ENCODE peak calls at places on chromosomes 7 and 10, in six cellular contexts. One of them, this sample, is unnamed.

GRCh38 chr7:46886669-46887374 is 695.1 kb downstream of the TNS3 start:
- DNase-seq in neuronal stem cell: no peak
- DNase-seq in activated T-cell treated with anti-CD3 and anti-CD28 coated beads, Interleukin-2, amount 50 U/mL, for 72 hours: no peak
- DNase-seq in iPS DF 19.7: no peak
- DNase-seq in fibroblast of lung: no peak
- DNase-seq in stimulated activated CD8-positive, alpha-beta memory T cell treated with anti-CD3 and anti-CD28 coated beads, Interleukin-4, amount 100 ng/mL, for 1 hour: no peak
- DNase-seq in this sample: no peak

GRCh38 chr10:70540089-70540788 is 61.7 kb downstream of the PALD1 start:
- DNase-seq in neuronal stem cell: no peak
- DNase-seq in activated T-cell treated with anti-CD3 and anti-CD28 coated beads, Interleukin-2, amount 50 U/mL, for 72 hours: peak
- DNase-seq in iPS DF 19.7: no peak
- DNase-seq in fibroblast of lung: no peak
- DNase-seq in stimulated activated CD8-positive, alpha-beta memory T cell treated with anti-CD3 and anti-CD28 coated beads, Interleukin-4, amount 100 ng/mL, for 1 hour: no peak
- DNase-seq in this sample: peak

GRCh38 chr10:21517983-21518628 is 7.4 kb downstream of the SKIDA1 start:
- DNase-seq in neuronal stem cell: no peak
- DNase-seq in activated T-cell treated with anti-CD3 and anti-CD28 coated beads, Interleukin-2, amount 50 U/mL, for 72 hours: no peak
- DNase-seq in iPS DF 19.7: no peak
- DNase-seq in fibroblast of lung: peak
- DNase-seq in stimulated activated CD8-positive, alpha-beta memory T cell treated with anti-CD3 and anti-CD28 coated beads, Interleukin-4, amount 100 ng/mL, for 1 hour: no peak
- DNase-seq in this sample: peak

GRCh38 chr10:121536271-121536918 is 61.8 kb downstream of the FGFR2 start:
- DNase-seq in neuronal stem cell: no peak
- DNase-seq in activated T-cell treated with anti-CD3 and anti-CD28 coated beads, Interleukin-2, amount 50 U/mL, for 72 hours: no peak
- DNase-seq in iPS DF 19.7: no peak
- DNase-seq in fibroblast of lung: no peak
- DNase-seq in stimulated activated CD8-positive, alpha-beta memory T cell treated with anti-CD3 and anti-CD28 coated beads, Interleukin-4, amount 100 ng/mL, for 1 hour: no peak
- DNase-seq in this sample: no peak

GRCh38 chr10:33187427-33187999 is 147.0 kb downstream of the NRP1 start:
- DNase-seq in neuronal stem cell: no peak
- DNase-seq in activated T-cell treated with anti-CD3 and anti-CD28 coated beads, Interleukin-2, amount 50 U/mL, for 72 hours: no peak
- DNase-seq in iPS DF 19.7: peak
- DNase-seq in fibroblast of lung: no peak
- DNase-seq in stimulated activated CD8-positive, alpha-beta memory T cell treated with anti-CD3 and anti-CD28 coated beads, Interleukin-4, amount 100 ng/mL, for 1 hour: no peak
- DNase-seq in this sample: no peak

GRCh38 chr10:117461766-117462423 is 80.7 kb upstream of the EMX2 start:
- DNase-seq in neuronal stem cell: no peak
- DNase-seq in activated T-cell treated with anti-CD3 and anti-CD28 coated beads, Interleukin-2, amount 50 U/mL, for 72 hours: no peak
- DNase-seq in iPS DF 19.7: no peak
- DNase-seq in fibroblast of lung: no peak
- DNase-seq in stimulated activated CD8-positive, alpha-beta memory T cell treated with anti-CD3 and anti-CD28 coated beads, Interleukin-4, amount 100 ng/mL, for 1 hour: no peak
- DNase-seq in this sample: peak

GRCh38 chr7:36299882-36300341 is 89.8 kb upstream of the ANLN start:
- DNase-seq in neuronal stem cell: no peak
- DNase-seq in activated T-cell treated with anti-CD3 and anti-CD28 coated beads, Interleukin-2, amount 50 U/mL, for 72 hours: no peak
- DNase-seq in iPS DF 19.7: no peak
- DNase-seq in fibroblast of lung: no peak
- DNase-seq in stimulated activated CD8-positive, alpha-beta memory T cell treated with anti-CD3 and anti-CD28 coated beads, Interleukin-4, amount 100 ng/mL, for 1 hour: no peak
- DNase-seq in this sample: no peak

GRCh38 chr10:51937313-51937712 is 237.9 kb upstream of the CSTF2T start:
- DNase-seq in neuronal stem cell: no peak
- DNase-seq in activated T-cell treated with anti-CD3 and anti-CD28 coated beads, Interleukin-2, amount 50 U/mL, for 72 hours: no peak
- DNase-seq in iPS DF 19.7: no peak
- DNase-seq in fibroblast of lung: peak
- DNase-seq in stimulated activated CD8-positive, alpha-beta memory T cell treated with anti-CD3 and anti-CD28 coated beads, Interleukin-4, amount 100 ng/mL, for 1 hour: no peak
- DNase-seq in this sample: no peak

GRCh38 chr7:38453187-38453586 is 178.0 kb downstream of the AMPH start:
- DNase-seq in neuronal stem cell: no peak
- DNase-seq in activated T-cell treated with anti-CD3 and anti-CD28 coated beads, Interleukin-2, amount 50 U/mL, for 72 hours: no peak
- DNase-seq in iPS DF 19.7: no peak
- DNase-seq in fibroblast of lung: no peak
- DNase-seq in stimulated activated CD8-positive, alpha-beta memory T cell treated with anti-CD3 and anti-CD28 coated beads, Interleukin-4, amount 100 ng/mL, for 1 hour: no peak
- DNase-seq in this sample: no peak

GRCh38 chr10:60312818-60313588 is 76.7 kb downstream of the ANK3 start:
- DNase-seq in neuronal stem cell: no peak
- DNase-seq in activated T-cell treated with anti-CD3 and anti-CD28 coated beads, Interleukin-2, amount 50 U/mL, for 72 hours: no peak
- DNase-seq in iPS DF 19.7: no peak
- DNase-seq in fibroblast of lung: peak
- DNase-seq in stimulated activated CD8-positive, alpha-beta memory T cell treated with anti-CD3 and anti-CD28 coated beads, Interleukin-4, amount 100 ng/mL, for 1 hour: no peak
- DNase-seq in this sample: peak

GRCh38 chr10:13528138-13528874 is 508 bp downstream of the BEND7 start:
- DNase-seq in neuronal stem cell: no peak
- DNase-seq in activated T-cell treated with anti-CD3 and anti-CD28 coated beads, Interleukin-2, amount 50 U/mL, for 72 hours: peak
- DNase-seq in iPS DF 19.7: no peak
- DNase-seq in fibroblast of lung: no peak
- DNase-seq in stimulated activated CD8-positive, alpha-beta memory T cell treated with anti-CD3 and anti-CD28 coated beads, Interleukin-4, amount 100 ng/mL, for 1 hour: no peak
- DNase-seq in this sample: peak

GRCh38 chr7:25009271-25009670 is 29.3 kb upstream of the OSBPL3 start:
- DNase-seq in neuronal stem cell: no peak
- DNase-seq in activated T-cell treated with anti-CD3 and anti-CD28 coated beads, Interleukin-2, amount 50 U/mL, for 72 hours: no peak
- DNase-seq in iPS DF 19.7: no peak
- DNase-seq in fibroblast of lung: peak
- DNase-seq in stimulated activated CD8-positive, alpha-beta memory T cell treated with anti-CD3 and anti-CD28 coated beads, Interleukin-4, amount 100 ng/mL, for 1 hour: no peak
- DNase-seq in this sample: peak

GRCh38 chr10:99975942-99976809 is 33.6 kb downstream of the DNMBP start:
- DNase-seq in neuronal stem cell: no peak
- DNase-seq in activated T-cell treated with anti-CD3 and anti-CD28 coated beads, Interleukin-2, amount 50 U/mL, for 72 hours: no peak
- DNase-seq in iPS DF 19.7: no peak
- DNase-seq in fibroblast of lung: peak
- DNase-seq in stimulated activated CD8-positive, alpha-beta memory T cell treated with anti-CD3 and anti-CD28 coated beads, Interleukin-4, amount 100 ng/mL, for 1 hour: no peak
- DNase-seq in this sample: peak

This sample was measured in dermis blood vessel endothelial cell.